ENCODE peak calls at places on chromosomes 3 and 15, in five cellular contexts. D, Y, W, M and F are unnamed samples.

GRCh38 chr3:188745031-188745430 is 426.7 kb upstream of the TPRG1 start:
- DNase-seq in D (no peak), Y (no peak), W (no peak), M (no peak), F (no peak)

GRCh38 chr3:169232863-169233262 is 430.6 kb downstream of the MECOM start:
- DNase-seq in D (no peak), Y (no peak), W (no peak), M (no peak), F (peak; percentile 72)

GRCh38 chr15:87916208-87916607 is 340.3 kb downstream of the NTRK3 start:
- DNase-seq in D (no peak), Y (no peak), W (no peak), M (no peak), F (no peak)

GRCh38 chr15:63833246-63833696 is 477 bp downstream of the HERC1 start:
- DNase-seq in D (peak; percentile 65), Y (peak; percentile 63), W (peak; percentile 74), M (peak; percentile 32), F (peak; percentile 46)

GRCh38 chr3:135539351-135539750 is 426.2 kb upstream of the PPP2R3A start:
- DNase-seq in D (no peak), Y (no peak), W (no peak), M (no peak), F (no peak)

GRCh38 chr15:60544581-60545115 is 65.7 kb upstream of the ICE2 start:
- DNase-seq in D (no peak), Y (no peak), W (no peak), M (no peak), F (no peak)

GRCh38 chr3:72176537-72177041 is 391.6 kb upstream of the PROK2 start:
- DNase-seq in D (no peak), Y (no peak), W (no peak), M (no peak), F (no peak)

GRCh38 chr3:130841357-130841756 is 52.5 kb upstream of the ATP2C1 start:
- DNase-seq in D (no peak), Y (no peak), W (no peak), M (peak; percentile 72), F (no peak)

GRCh38 chr3:32969656-32970055 is 18.2 kb downstream of the CCR4 start:
- DNase-seq in D (no peak), Y (no peak), W (no peak), M (no peak), F (peak; percentile 30)

GRCh38 chr15:92077353-92078080 is 224.0 kb downstream of the SLCO3A1 start:
- DNase-seq in D (peak; percentile 92), Y (peak; percentile 68), W (peak; percentile 85), M (peak; percentile 59), F (peak; percentile 62)

GRCh38 chr3:30524357-30525040 is 81.9 kb upstream of the TGFBR2 start:
- DNase-seq in D (no peak), Y (no peak), W (no peak), M (no peak), F (no peak)

GRCh38 chr15:44591326-44591725 is 54.4 kb downstream of the EIF3J start:
- DNase-seq in D (no peak), Y (no peak), W (no peak), M (peak; percentile 28), F (no peak)

GRCh38 chr3:138113309-138113708 is 2.1 kb downstream of the DZIP1L start:
- DNase-seq in D (no peak), Y (no peak), W (no peak), M (peak; percentile 22), F (no peak)

GRCh38 chr3:122513386-122514122 is 1.2 kb downstream of the KPNA1 start:
- DNase-seq in D (no peak), Y (no peak), W (no peak), M (no peak), F (no peak)

GRCh38 chr15:49383266-49383665 is 39.8 kb upstream of the FGF7 start:
- DNase-seq in D (no peak), Y (no peak), W (no peak), M (no peak), F (no peak)

GRCh38 chr15:22892333-22892732 is 53.9 kb downstream of the NIPA2 start:
- DNase-seq in D (no peak), Y (peak; percentile 82), W (no peak), M (no peak), F (no peak)

GRCh38 chr3:48400824-48401433 is 28.9 kb downstream of the FBXW12 start:
- DNase-seq in D (peak; percentile 82), Y (peak; percentile 75), W (peak; percentile 55), M (peak; percentile 62), F (no peak)

GRCh38 chr3:57951106-57951882 is 56.9 kb upstream of the FLNB start:
- DNase-seq in D (peak; percentile 93), Y (no peak), W (peak; percentile 90), M (peak; percentile 60), F (peak; percentile 79)

GRCh38 chr3:29745237-29745870 is 464.5 kb downstream of the RBMS3 start:
- DNase-seq in D (no peak), Y (no peak), W (no peak), M (no peak), F (no peak)

GRCh38 chr3:65595997-65596300 is 442.8 kb downstream of the MAGI1 start:
- DNase-seq in D (no peak), Y (no peak), W (no peak), M (no peak), F (no peak)

GRCh38 chr3:127628788-127629456 is at the start of gene PODXL2:
- DNase-seq in D (peak; percentile 70), Y (peak; percentile 87), W (peak; percentile 85), M (peak; percentile 26), F (peak; percentile 74)

GRCh38 chr3:154427685-154428291 is 2.2 kb downstream of the GPR149 start:
- DNase-seq in D (no peak), Y (no peak), W (no peak), M (no peak), F (no peak)

GRCh38 chr3:128800241-128801187 is 74.5 kb downstream of the RAB7A start:
- DNase-seq in D (peak; percentile 73), Y (no peak), W (peak; percentile 65), M (no peak), F (no peak)

GRCh38 chr3:47804571-47804970 is 1.6 kb downstream of the DHX30 start:
- DNase-seq in D (no peak), Y (no peak), W (no peak), M (no peak), F (no peak)

GRCh38 chr3:134877788-134878187 is 82.7 kb downstream of the EPHB1 start:
- DNase-seq in D (no peak), Y (no peak), W (no peak), M (no peak), F (no peak)

GRCh38 chr15:49589030-49589429 is 31.6 kb downstream of the FAM227B start:
- DNase-seq in D (no peak), Y (no peak), W (no peak), M (no peak), F (no peak)

GRCh38 chr15:60573936-60574335 is 95.0 kb upstream of the ICE2 start:
- DNase-seq in D (no peak), Y (no peak), W (no peak), M (no peak), F (no peak)

GRCh38 chr15:30922469-30923311 is 19.0 kb downstream of the FAN1 start:
- DNase-seq in D (no peak), Y (no peak), W (peak; percentile 67), M (peak; percentile 69), F (peak; percentile 38)

GRCh38 chr3:65597952-65598413 is 440.7 kb downstream of the MAGI1 start:
- DNase-seq in D (no peak), Y (no peak), W (no peak), M (no peak), F (no peak)

GRCh38 chr15:73573572-73573971 is 59.6 kb downstream of the NPTN start:
- DNase-seq in D (peak; percentile 68), Y (no peak), W (peak; percentile 47), M (peak; percentile 64), F (no peak)

GRCh38 chr3:185744997-185745843 is 79.6 kb downstream of the IGF2BP2 start:
- DNase-seq in D (no peak), Y (no peak), W (no peak), M (peak; percentile 96), F (peak; percentile 80)

GRCh38 chr3:50418845-50419244 is 59.5 kb upstream of the TMEM115 start:
- DNase-seq in D (no peak), Y (no peak), W (no peak), M (no peak), F (no peak)

GRCh38 chr3:123783811-123784210 is 100.3 kb downstream of the MYLK start:
- DNase-seq in D (no peak), Y (no peak), W (no peak), M (no peak), F (no peak)

GRCh38 chr15:82060817-82061216 is 15.0 kb upstream of the MEX3B start:
- DNase-seq in D (no peak), Y (no peak), W (no peak), M (no peak), F (no peak)
- H3K27me3 ChIP-seq in D (peaks cover 46% of the 10 kb centered on the region), Y (no peaks in the 10 kb centered on the region), W (no peaks in the 10 kb centered on the region), M (peaks cover 20% of the 10 kb centered on the region), F (peaks cover 22% of the 10 kb centered on the region)

DNA sequence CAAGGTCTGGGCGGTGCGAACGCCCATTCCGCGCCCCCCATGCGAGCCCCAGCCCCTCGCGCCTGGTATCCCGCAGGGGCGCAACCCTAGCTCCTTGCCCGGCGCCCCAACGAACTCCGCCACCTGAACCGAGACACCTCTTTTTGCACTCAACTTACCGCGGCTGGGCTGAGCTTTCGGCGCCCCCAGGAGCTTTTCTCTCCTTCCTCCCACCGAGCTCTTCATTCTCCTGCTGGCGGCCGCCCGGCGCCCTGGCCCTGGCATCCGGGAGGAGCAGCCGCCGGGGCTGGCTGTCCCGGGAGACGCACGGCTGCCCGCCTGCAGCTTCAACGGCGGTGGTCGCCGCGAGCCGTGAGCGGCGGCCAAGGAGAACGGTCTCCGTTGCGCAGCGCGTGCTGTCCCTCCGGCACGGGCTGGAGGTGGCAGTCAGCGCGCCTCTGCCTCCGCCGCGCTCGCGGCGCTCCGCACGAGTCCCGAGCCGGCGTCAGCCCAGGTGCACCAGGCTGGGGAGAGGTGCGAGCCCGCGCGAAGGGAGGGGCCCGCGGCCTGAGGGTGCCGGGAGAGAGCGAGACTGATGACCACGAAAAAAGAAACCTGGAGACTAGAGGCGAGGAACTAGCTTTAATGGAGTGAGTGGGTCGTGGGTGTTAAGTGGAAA is 621.4 kb upstream of the ZNF385D start:
- DNase-seq in D (no peak), Y (no peak), W (peak; percentile 45), M (no peak), F (no peak)
- H3K4me3 ChIP-seq in D (peak overlapping the region; percentile 2), Y (no peak overlapping the region), W (peak overlapping the region; percentile 8), M (no peak overlapping the region), F (peak overlapping the region; percentile 11)

DNA sequence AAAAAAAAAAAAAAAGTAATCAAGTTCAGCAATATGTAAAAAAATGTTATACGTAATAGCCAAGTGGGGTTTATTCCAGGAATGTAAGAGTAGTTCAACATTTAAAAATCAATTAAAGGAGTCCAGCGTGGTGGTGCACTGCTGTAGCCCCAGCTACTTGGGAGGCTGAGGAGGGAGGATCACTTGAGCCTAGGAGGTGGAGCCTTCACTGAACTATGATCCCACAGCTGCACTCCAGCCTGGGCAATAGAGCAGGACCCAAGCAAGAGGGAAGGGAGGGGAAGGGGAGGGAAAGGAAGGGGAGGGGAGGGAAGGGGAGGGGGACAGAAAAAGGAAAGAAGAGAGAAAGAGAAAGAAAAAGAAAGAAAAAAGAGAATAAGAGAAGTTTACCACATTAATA is 10.7 kb upstream of the TOPBP1 start:
- DNase-seq in D (no peak), Y (no peak), W (no peak), M (no peak), F (no peak)
- H3K27me3 ChIP-seq in D (peaks cover 14% of the 10 kb centered on the region), Y (no peaks in the 10 kb centered on the region), W (no peaks in the 10 kb centered on the region), M (peaks cover 15% of the 10 kb centered on the region), F (peaks cover 19% of the 10 kb centered on the region)

DNA sequence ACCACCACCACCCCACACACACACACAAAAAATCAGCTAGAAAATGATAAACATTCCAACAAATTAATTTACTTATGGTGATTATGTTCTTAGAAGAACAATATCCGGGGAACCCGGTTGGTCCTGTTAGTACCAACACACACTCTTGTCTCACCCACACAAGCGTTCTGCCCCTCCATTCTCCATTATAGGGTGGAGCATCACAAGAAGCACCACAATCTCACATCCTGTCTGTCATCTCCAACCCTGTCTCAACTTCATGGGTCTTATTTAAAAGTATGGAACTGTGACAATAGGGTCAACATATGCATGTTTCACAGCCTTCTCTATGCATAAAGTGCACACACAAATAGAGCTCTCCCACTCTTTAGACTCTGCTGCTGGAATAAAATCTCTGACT is 5.6 kb downstream of the GSK3B start:
- DNase-seq in D (no peak), Y (no peak), W (no peak), M (no peak), F (no peak)
- H3K4me3 ChIP-seq in D (no peak overlapping the region), Y (no peak overlapping the region), W (no peak overlapping the region), M (peak overlapping the region; percentile 6), F (no peak overlapping the region)